ENCODE peak calls at places on chromosomes 12 and 14, in ten cellular contexts. H is brain microvascular endothelial cell, U is upper lobe of right lung, C is stomach, S is fibroblast of pulmonary artery, O is upper lobe of left lung, I is psoas muscle, G is lower lobe of right lung, N is astrocyte of the spinal cord, K is GM12864. Q is an unnamed sample.

GRCh38 chr12:128644664-128645296 is 179.0 kb downstream of the SLC15A4 start:
- DNase-seq in C (peak; percentile 40), I (no peak), K (peak; percentile 15), H (no peak), O (no peak), S (no peak), G (no peak), U (no peak), N (no peak), Q (peak; percentile 6)

GRCh38 chr14:29868000-29868399 is 59.6 kb downstream of the PRKD1 start:
- DNase-seq in N (peak; percentile 14), I (no peak), C (no peak), H (no peak), S (peak; percentile 19), G (no peak), O (no peak), K (no peak), U (no peak), Q (no peak)

GRCh38 chr14:75200451-75200850 is 24.0 kb upstream of the TMED10 start:
- DNase-seq in I (no peak), S (no peak), H (no peak), U (peak; percentile 71), K (no peak), O (no peak), G (peak; percentile 71), N (no peak), C (peak; percentile 87), Q (peak; percentile 9)

GRCh38 chr12:16531623-16532022 is 74.3 kb downstream of the LMO3 start:
- DNase-seq in G (no peak), U (no peak), H (no peak), N (peak; percentile 15), K (no peak), O (no peak), I (no peak), C (peak; percentile 36), S (no peak), Q (peak; percentile 55)

GRCh38 chr12:106736051-106736957 is 38.2 kb upstream of the RIC8B start:
- DNase-seq in O (no peak), I (no peak), K (no peak), H (no peak), C (no peak), N (no peak), U (no peak), S (no peak), G (no peak), Q (no peak)

GRCh38 chr14:20798318-20798717 is 4.3 kb downstream of the RNASE1 start:
- DNase-seq in N (no peak), I (no peak), C (no peak), S (no peak), U (no peak), O (no peak), K (no peak), G (no peak), H (no peak), Q (no peak)

GRCh38 chr14:24840204-24840893 is 206.4 kb upstream of the GZMB start:
- DNase-seq in N (no peak), G (no peak), C (no peak), S (no peak), K (no peak), H (no peak), O (no peak), I (no peak), U (no peak), Q (no peak)

GRCh38 chr12:131933387-131933786 is 4.3 kb downstream of the PUS1 start:
- DNase-seq in I (peak; percentile 39), C (no peak), O (no peak), S (no peak), G (no peak), U (no peak), H (no peak), N (no peak), K (no peak), Q (no peak)

GRCh38 chr14:54902521-54903420 is at the start of gene GCH1:
- DNase-seq in U (peak; percentile 90), N (peak; percentile 33), G (peak; percentile 83), I (peak; percentile 67), H (peak; percentile 33), O (peak; percentile 95), S (peak; percentile 54), K (no peak), C (peak; percentile 86), Q (peak; percentile 60)

GRCh38 chr12:115944392-115944742 is 333.1 kb downstream of the MED13L start:
- DNase-seq in G (no peak), S (no peak), O (no peak), C (no peak), U (no peak), K (no peak), H (no peak), I (no peak), N (no peak), Q (no peak)

GRCh38 chr12:4287325-4288290 is 14.0 kb downstream of the CCND2 start:
- DNase-seq in S (no peak), O (no peak), K (no peak), C (no peak), N (no peak), G (no peak), I (no peak), U (no peak), H (no peak), Q (no peak)

GRCh38 chr12:110465024-110465423 is 3.0 kb downstream of the GPN3 start:
- DNase-seq in I (no peak), S (no peak), K (no peak), O (no peak), G (no peak), C (no peak), H (no peak), U (no peak), N (no peak), Q (no peak)

DNA sequence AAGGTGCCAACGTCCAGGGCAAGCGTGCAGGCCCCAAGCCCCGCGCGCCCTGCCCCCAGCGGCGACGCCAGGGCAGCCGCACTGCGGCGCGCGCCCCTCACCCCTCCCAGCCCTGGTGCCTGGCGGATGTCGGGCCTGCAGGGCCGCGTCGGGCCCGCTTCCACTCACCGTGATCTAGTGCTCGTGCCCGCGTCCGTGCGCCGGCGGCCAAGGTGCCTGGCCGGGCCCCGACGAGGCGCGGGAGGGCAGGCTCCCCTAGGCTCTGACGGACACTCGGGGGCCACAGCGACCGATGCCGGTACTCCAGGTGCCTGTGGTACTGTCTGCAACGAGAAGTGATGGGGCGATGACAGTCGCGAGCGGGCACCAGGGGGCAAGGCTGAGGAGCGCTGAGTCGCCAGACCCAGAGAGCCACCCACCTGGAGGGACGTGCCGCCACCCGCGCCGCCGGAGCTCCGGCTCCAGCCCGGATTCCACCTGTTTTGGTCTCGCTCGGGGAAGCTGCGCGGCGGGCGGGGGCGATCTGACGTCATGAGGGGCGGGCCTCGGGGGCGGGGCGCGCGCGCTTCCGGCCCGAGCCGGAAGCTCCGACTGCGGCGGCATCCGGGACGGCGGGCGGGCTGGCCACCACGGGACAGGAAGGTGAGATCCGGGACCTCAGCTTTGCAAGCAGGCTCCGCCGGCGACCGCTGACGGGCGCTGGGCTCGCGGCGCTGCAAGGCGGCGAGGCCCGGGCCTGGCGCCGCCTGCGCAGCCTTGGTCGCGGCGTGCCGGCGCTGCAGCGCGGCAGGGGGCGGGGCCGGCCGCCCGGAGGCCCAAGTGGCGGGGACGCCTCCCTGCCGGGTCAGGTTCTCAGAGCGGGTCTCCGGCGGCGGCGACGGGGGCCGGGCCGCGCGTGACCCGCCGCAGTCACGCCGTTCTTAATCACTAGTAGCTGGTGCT is at the start of the genes LYSET and MOAP1:
- DNase-seq in G (peak; percentile 93), N (peak; percentile 86), K (peak; percentile 72), H (peak; percentile 72), U (peak; percentile 95), C (peak; percentile 89), S (peak; percentile 82), O (peak; percentile 98), I (peak; percentile 94), Q (peak; percentile 79)
- TF ChIP-seq CTCF in G (peak; percentile 42), N (peak; percentile 8), K (peak; percentile 15), H (no peak), U (peak; percentile 37), C (no peak), S (no peak), O (peak; percentile 49), I (no peak), Q (no peak)

DNA sequence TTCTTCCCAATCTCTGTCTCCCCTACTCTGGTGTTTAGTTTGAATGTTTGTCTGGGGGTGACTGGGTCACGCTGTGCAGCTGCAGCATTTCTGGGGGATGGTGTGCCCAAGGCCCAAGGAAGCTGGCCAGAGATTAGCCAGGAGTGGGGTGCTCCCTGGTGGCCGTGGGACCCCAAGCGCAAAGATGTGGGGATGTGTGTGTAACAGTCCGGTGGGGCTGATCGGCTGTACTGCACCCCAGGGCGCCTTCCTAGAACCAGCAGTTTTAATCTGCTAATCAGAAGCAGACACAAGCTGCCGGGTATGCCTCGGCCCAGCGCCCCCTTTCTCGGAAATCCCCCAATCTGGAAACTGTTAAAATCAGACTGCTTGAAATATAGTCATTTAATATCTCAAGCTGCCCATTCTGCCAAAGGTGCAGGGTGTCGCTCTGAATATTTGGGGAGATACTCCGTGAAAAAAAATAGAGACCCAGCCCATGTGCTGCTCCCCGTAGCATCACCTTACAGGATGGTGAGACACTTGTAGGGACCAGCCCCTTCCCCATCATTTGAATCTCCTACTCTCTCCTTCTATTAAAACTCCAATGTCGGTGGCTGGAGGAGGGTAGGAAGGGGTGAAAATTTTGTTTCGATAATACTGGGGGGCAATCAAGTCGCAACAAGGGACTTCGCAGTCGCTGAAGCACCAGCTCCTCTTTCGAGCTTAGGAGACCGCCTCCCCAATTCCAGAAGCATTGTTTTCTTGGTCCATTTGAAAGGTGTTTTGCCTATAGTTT is 4.3 kb downstream of the HOXC9 start:
- DNase-seq in G (no peak), K (no peak), I (peak; percentile 46), O (peak; percentile 24), H (no peak), C (no peak), U (no peak), N (no peak), S (no peak), Q (no peak)
- TF ChIP-seq CTCF in G (no peak), K (peak; percentile 11), I (no peak), O (no peak), H (peak; percentile 7), C (no peak), U (no peak), N (no peak), S (no peak), Q (no peak)

DNA sequence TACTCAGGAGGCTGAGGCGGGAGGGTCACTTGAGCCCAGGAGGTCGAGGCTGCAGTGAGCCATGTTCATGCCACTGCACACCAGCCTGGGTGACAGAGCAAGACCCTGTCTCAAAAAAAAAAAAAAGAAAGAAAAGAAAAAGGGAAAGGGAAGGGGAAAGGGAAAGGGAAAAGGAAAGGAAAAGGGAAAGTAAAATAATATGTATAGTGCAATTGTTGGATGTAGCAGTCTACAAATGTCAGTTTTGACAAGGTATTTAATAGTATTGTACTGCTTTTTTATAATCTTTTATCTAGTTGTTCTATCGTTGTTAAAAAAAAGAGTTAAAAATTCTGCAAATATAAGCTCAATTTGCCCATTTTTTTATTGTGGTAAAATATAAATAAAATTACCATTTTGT is 67.3 kb downstream of the SLC2A13 start:
- DNase-seq in C (no peak), U (no peak), N (no peak), I (no peak), H (no peak), G (no peak), S (no peak), K (no peak), O (no peak), Q (no peak)
- TF ChIP-seq CTCF in C (no peak), U (no peak), N (no peak), I (no peak), H (no peak), G (no peak), S (no peak), K (no peak), O (no peak), Q (no peak)

GRCh38 chr12:101415228-101415627 is 7.7 kb upstream of the ARL1 start:
- DNase-seq in N (no peak), K (no peak), C (no peak), O (no peak), I (no peak), S (no peak), G (no peak), U (no peak), H (no peak), Q (no peak)

GRCh38 chr12:101414533-101415119 is 7.1 kb upstream of the ARL1 start:
- DNase-seq in I (no peak), K (no peak), O (no peak), U (no peak), S (peak; percentile 76), H (peak; percentile 57), G (no peak), N (peak; percentile 72), C (no peak), Q (peak; percentile 77)
- TF ChIP-seq CTCF in I (peak; percentile 63), K (peak; percentile 53), O (peak; percentile 66), U (peak; percentile 66), S (peak; percentile 60), H (peak; percentile 51), G (peak; percentile 65), N (peak; percentile 46), C (no peak), Q (peak; percentile 46)

Q was measured in MCF 10A.